ENCODE peak calls at places on chromosomes 1 and 21, in five cellular contexts. V is NT2/D1, M is IMR-90, D is endothelial cell of umbilical vein, R is astrocyte. U is an unnamed sample. For H3K4me1, the result is how much of the 10 kb centered on the place peaks cover.

GRCh38 chr1:33017175-33017574 is 19.5 kb downstream of the AK2 start:
- DNase-seq in R (no peak), V (no peak), D (no peak), M (no peak), U (no peak)

GRCh38 chr1:33082575-33083112 is 1.7 kb downstream of the AZIN2 start:
- DNase-seq in M (peak), V (no peak), R (no peak), D (no peak), U (no peak)

GRCh38 chr1:52002038-52002917 is 11.8 kb upstream of the RAB3B start:
- DNase-seq in D (peak), V (peak), M (peak), R (peak), U (peak)

GRCh38 chr1:114509596-114510234 is 1.3 kb downstream of the TRIM33 start:
- DNase-seq in D (no peak), V (no peak), R (peak), M (no peak), U (no peak)

GRCh38 chr1:152869808-152870419 is 8.2 kb upstream of the SMCP start:
- DNase-seq in M (peak), V (peak), R (peak), D (peak), U (peak)

GRCh38 chr1:3312894-3313578 is 141.4 kb upstream of the ARHGEF16 start:
- DNase-seq in M (peak), V (peak), R (peak), D (peak), U (peak)

GRCh38 chr1:94237291-94238226 is at the start of gene ARHGAP29:
- DNase-seq in M (peak), R (peak), D (peak), V (peak), U (peak)

GRCh38 chr1:153552335-153552734 is 3.3 kb upstream of the S100A3 start:
- DNase-seq in V (no peak), M (no peak), D (no peak), R (no peak), U (peak)

GRCh38 chr1:98181041-98181764 is 260.4 kb upstream of the DPYD start:
- DNase-seq in R (no peak), D (no peak), M (no peak), V (no peak), U (no peak)

GRCh38 chr1:191831572-191831971 is 326.7 kb upstream of the RGS18 start:
- DNase-seq in D (peak), R (no peak), V (peak), M (no peak), U (no peak)

GRCh38 chr1:89553195-89553584 is 28.6 kb downstream of the LRRC8B start:
- DNase-seq in D (no peak), V (no peak), M (no peak), R (no peak), U (no peak)

GRCh38 chr21:44010429-44010828 is 1.7 kb upstream of the TRAPPC10 start:
- DNase-seq in D (no peak), R (no peak), M (no peak), V (no peak), U (peak)

GRCh38 chr1:75172556-75172955 is 38.4 kb downstream of the LHX8 start:
- DNase-seq in V (no peak), M (no peak), D (no peak), R (no peak), U (no peak)

GRCh38 chr21:17775431-17776126 is 43.6 kb downstream of the C21orf91 start:
- DNase-seq in V (no peak), M (no peak), D (no peak), R (no peak), U (no peak)

GRCh38 chr1:172356620-172357019 is 63.9 kb upstream of the C1orf105 start:
- DNase-seq in M (peak), R (peak), V (no peak), D (peak), U (no peak)

GRCh38 chr1:59530119-59530518 is 233.2 kb downstream of the FGGY start:
- DNase-seq in R (no peak), V (no peak), M (no peak), D (no peak), U (no peak)

GRCh38 chr1:155893389-155894142 is 17.6 kb downstream of the RIT1 start:
- DNase-seq in M (peak), D (peak), V (no peak), R (peak), U (no peak)

GRCh38 chr1:5886541-5887435 is 105.4 kb downstream of the NPHP4 start:
- DNase-seq in R (no peak), V (no peak), D (no peak), M (no peak), U (no peak)

GRCh38 chr1:33273402-33273801 is 17.1 kb downstream of the ZNF362 start:
- DNase-seq in D (no peak), M (no peak), R (no peak), V (no peak), U (no peak)

GRCh38 chr1:24929091-24929875 is 793 bp downstream of the RUNX3 start:
- DNase-seq in V (no peak), M (no peak), D (no peak), R (no peak), U (peak)

GRCh38 chr1:160206421-160207117 is 1.4 kb downstream of the PEA15 start:
- DNase-seq in D (peak), R (peak), M (peak), V (peak), U (peak)

GRCh38 chr1:89799495-89799894 is 21.3 kb upstream of the LRRC8D start:
- DNase-seq in M (no peak), D (peak), V (no peak), R (peak), U (no peak)

GRCh38 chr21:45299026-45299863 is 11.6 kb upstream of the POFUT2 start:
- DNase-seq in M (no peak), D (no peak), V (no peak), R (no peak), U (peak)

GRCh38 chr1:11967028-11967547 is 13.2 kb upstream of the MFN2 start:
- DNase-seq in R (no peak), D (peak), V (peak), M (no peak), U (peak)

GRCh38 chr1:155004352-155005075 is 1.9 kb downstream of the ZBTB7B start:
- DNase-seq in R (no peak), M (no peak), D (no peak), V (no peak), U (no peak)

GRCh38 chr1:206476058-206476457 is 5.8 kb downstream of the IKBKE start:
- DNase-seq in R (no peak), D (no peak), M (no peak), V (no peak), U (no peak)

GRCh38 chr1:228034954-228035837 is 28.4 kb downstream of the WNT3A start:
- DNase-seq in V (no peak), R (no peak), D (no peak), M (no peak), U (no peak)

GRCh38 chr1:9352364-9353140 is 59.9 kb downstream of the SPSB1 start:
- DNase-seq in R (no peak), V (no peak), M (no peak), D (no peak), U (peak)

GRCh38 chr1:244239261-244239770 is 188.2 kb downstream of the ZBTB18 start:
- DNase-seq in R (no peak), V (no peak), M (peak), D (peak), U (peak)

GRCh38 chr1:109796484-109797305 is 33.0 kb upstream of the EPS8L3 start:
- DNase-seq in D (no peak), V (no peak), M (peak), R (no peak), U (peak)

GRCh38 chr21:45991606-45992301 is 10.2 kb downstream of the COL6A1 start:
- DNase-seq in M (no peak), V (no peak), R (no peak), D (no peak), U (peak)

GRCh38 chr1:193558491-193559028 is 372.1 kb upstream of the B3GALT2 start:
- DNase-seq in D (peak), V (no peak), R (peak), M (peak), U (no peak)

GRCh38 chr1:170586321-170586855 is 54.4 kb downstream of the GORAB start:
- DNase-seq in M (no peak), V (no peak), R (peak), D (no peak), U (no peak)

GRCh38 chr1:110511436-110511835 is 7.5 kb downstream of the KCNA10 start:
- DNase-seq in R (no peak), M (no peak), D (no peak), V (no peak), U (no peak)

GRCh38 chr1:203867816-203868215 is 6.4 kb downstream of the SNRPE start:
- DNase-seq in M (no peak), R (peak), D (no peak), V (no peak), U (no peak)

GRCh38 chr1:203871114-203871875 is 9.9 kb downstream of the SNRPE start:
- DNase-seq in D (peak), V (peak), R (peak), M (peak), U (peak)

GRCh38 chr1:203870256-203870655 is 8.9 kb downstream of the SNRPE start:
- DNase-seq in R (peak), V (no peak), D (no peak), M (peak), U (no peak)

GRCh38 chr1:203878422-203878821 is 17.0 kb downstream of the SNRPE start:
- DNase-seq in V (no peak), M (no peak), R (no peak), D (no peak), U (no peak)

DNA sequence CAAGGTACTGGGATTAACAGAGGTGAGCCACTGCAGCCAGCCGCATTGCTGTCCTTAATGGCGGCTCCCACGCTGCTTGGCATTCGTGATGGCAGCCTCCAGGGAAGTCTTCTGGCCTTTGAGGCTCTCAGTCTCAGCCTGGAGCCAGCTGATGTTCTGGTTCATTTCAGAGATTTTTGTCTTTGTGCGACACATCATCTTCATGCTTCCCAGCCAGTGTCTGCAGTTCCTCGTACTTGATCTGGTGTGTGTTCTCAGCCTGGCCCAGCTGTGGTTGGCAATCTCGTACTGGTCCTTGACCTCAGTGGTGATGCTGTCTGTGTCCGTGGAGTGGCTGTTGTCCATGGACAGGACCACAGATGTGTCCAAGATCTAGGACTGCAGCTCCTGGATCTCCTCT is 11.7 kb downstream of the SNRPE start:
- DNase-seq in D (no peak), M (no peak), R (no peak), V (no peak), U (no peak)
- H3K4me1 ChIP-seq in D (under half), M (under half), R (under half), V (under half), U (under half)

GRCh38 chr1:19664453-19665043 is at the start of gene HTR6:
- DNase-seq in D (no peak), V (no peak), M (no peak), R (no peak), U (no peak)
- H3K4me3 ChIP-seq in D (no peak), V (peak), M (no peak), R (no peak), U (no peak)

GRCh38 chr1:190474010-190474409 is 3.7 kb downstream of the BRINP3 start:
- DNase-seq in R (no peak), V (no peak), D (no peak), M (no peak), U (no peak)
- H3K9ac ChIP-seq in R (no peak), V (no peak), D (no peak), M (no peak), U (no peak)

GRCh38 chr1:19367584-19368041 is 55.5 kb downstream of the SLC66A1 start:
- DNase-seq in V (no peak), D (peak), R (no peak), M (no peak), U (no peak)

GRCh38 chr1:19366599-19367315 is 54.6 kb downstream of the SLC66A1 start:
- DNase-seq in V (no peak), M (no peak), R (no peak), D (no peak), U (no peak)

GRCh38 chr1:19369396-19370090 is 57.4 kb downstream of the SLC66A1 start:
- DNase-seq in V (no peak), D (no peak), M (no peak), R (no peak), U (no peak)

GRCh38 chr1:19368964-19369363 is 56.8 kb downstream of the SLC66A1 start:
- DNase-seq in R (no peak), V (no peak), D (no peak), M (no peak), U (no peak)

DNA sequence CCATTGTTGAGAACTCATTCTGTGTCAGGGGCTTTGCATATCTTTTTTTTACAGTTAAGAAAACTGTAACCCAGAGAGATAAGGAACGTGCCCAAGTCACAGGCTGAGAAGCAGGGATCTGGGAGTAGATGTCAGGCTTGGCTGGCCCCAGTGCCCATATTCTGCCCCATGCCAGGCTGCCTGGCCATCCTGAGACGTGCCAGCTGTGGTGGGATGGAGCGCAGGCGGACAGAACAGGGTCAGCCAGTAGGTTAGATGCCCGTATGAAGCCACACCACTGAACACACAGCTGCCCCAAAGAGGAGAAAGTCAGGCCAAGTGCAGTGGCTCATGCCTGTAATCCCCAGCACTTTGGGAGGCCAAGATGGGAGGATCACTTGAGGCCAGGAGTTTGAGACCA is 55.9 kb downstream of the SLC66A1 start:
- DNase-seq in D (no peak), V (no peak), R (no peak), M (no peak), U (no peak)
- H3K4me1 ChIP-seq in D (under half), V (under half), R (under half), M (under half), U (under half)

GRCh38 chr1:99663501-99663900 is 17.6 kb downstream of the PALMD start:
- DNase-seq in D (no peak), R (no peak), M (no peak), V (no peak), U (no peak)
- H3K4me3 ChIP-seq in D (no peak), R (no peak), M (no peak), V (no peak), U (no peak)

DNA sequence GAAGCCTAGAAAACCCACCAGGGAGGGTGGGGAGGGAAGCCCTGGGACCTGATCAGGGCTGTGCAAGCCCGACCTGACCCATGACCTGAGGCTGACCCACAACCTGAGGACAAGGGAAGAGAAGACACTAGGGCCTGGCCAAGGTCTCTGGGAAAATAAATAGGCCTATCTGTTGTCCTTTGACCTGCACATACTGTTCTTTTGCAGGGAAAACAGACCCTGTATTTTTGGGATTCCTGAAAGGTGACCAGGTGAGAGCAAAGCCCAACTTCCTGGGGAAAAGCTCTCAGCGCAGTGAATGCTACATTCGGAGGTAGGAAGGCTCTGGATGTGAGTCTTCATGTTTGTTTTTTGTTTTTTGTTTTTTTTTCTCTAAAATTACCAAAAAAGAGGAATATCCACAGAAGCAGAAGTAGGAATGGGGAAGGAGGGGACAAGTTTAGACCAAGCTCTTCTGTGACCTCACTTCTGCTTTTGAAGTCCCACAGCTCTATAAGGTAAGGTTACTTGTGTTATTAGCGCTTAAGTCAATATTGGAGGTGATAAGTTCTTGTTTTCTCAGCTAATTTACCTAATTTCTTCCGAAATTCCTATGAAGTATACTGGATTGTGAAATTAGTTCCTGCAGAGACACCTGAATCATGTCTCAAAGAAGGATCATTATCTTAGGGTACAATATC is 26.2 kb upstream of the LYST start:
- DNase-seq in D (no peak), V (no peak), R (no peak), M (no peak), U (peak)
- H3K9ac ChIP-seq in D (no peak), V (no peak), R (no peak), M (no peak), U (no peak)

GRCh38 chr21:15006594-15007230 is 58.1 kb downstream of the NRIP1 start:
- DNase-seq in V (no peak), D (no peak), R (no peak), M (no peak), U (no peak)

GRCh38 chr21:15004721-15005370 is 60.0 kb downstream of the NRIP1 start:
- DNase-seq in D (no peak), V (no peak), R (peak), M (peak), U (no peak)

GRCh38 chr21:15007716-15008296 is 57.0 kb downstream of the NRIP1 start:
- DNase-seq in M (no peak), V (no peak), R (no peak), D (no peak), U (no peak)

GRCh38 chr21:15003463-15004135 is 61.2 kb downstream of the NRIP1 start:
- DNase-seq in M (no peak), R (no peak), D (no peak), V (no peak), U (peak)

GRCh38 chr21:15005391-15005790 is 59.4 kb downstream of the NRIP1 start:
- DNase-seq in V (peak), M (peak), R (no peak), D (peak), U (peak)
- H3K4me1 ChIP-seq in V (under half), M (under half), R (half or more), D (under half), U (under half)

GRCh38 chr1:226128487-226129075 is 58.0 kb downstream of the ACBD3 start:
- DNase-seq in D (no peak), M (peak), R (peak), V (no peak), U (peak)

GRCh38 chr1:226125097-226125630 is 61.4 kb downstream of the ACBD3 start:
- DNase-seq in R (peak), M (peak), D (peak), V (peak), U (peak)

GRCh38 chr1:226125831-226126230 is 60.7 kb downstream of the ACBD3 start:
- DNase-seq in R (no peak), D (no peak), V (no peak), M (no peak), U (peak)

GRCh38 chr1:226129230-226129629 is 57.3 kb downstream of the ACBD3 start:
- DNase-seq in R (no peak), M (no peak), D (no peak), V (no peak), U (peak)

DNA sequence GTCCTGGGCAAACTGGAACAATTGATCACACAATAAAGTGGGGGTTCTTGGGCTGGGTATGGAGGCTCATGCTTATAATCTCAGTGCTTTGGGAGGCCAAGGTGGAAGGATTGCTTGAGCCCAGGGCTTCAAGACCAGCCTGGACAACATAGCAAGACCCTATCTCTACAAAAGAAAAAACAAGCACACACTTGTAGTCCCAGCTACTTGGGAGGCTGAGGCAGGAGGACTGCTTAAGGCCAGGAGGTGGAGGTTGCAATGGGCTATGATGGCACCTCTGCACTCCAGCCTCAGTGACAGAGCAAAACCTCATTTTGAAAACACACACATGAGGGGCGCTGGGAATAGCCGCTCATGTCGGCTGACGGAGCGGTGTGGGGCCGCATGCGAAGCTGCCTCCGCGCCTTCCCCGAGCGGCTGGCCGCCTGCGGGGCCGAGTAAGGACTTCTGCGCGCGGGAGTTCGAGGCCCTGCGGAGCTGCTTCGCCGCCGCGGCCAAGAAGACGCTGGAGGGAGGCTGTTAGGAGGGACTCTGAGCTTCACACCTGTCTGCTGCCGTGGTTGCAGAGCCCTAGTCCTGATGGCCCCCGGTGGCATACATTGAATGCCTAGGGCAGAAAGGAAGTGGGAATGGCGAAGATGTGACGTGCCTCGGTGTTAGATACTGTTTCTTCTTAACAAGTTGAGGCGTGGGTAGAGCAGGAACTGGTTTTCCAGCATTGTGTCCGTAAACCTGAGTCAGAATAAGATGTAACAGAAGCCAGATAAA is 59.5 kb downstream of the ACBD3 start:
- DNase-seq in M (no peak), R (no peak), V (no peak), D (no peak), U (peak)
- H3K4me3 ChIP-seq in M (no peak), R (no peak), V (no peak), D (no peak), U (peak)

GRCh38 chr1:167927075-167927754 is 9.3 kb upstream of the DCAF6 start:
- DNase-seq in R (no peak), V (no peak), D (no peak), M (no peak), U (no peak)

GRCh38 chr1:167924553-167925223 is 10.8 kb upstream of the ADCY10 start:
- DNase-seq in M (no peak), D (no peak), R (no peak), V (no peak), U (no peak)

GRCh38 chr1:167928457-167928852 is 8.0 kb upstream of the DCAF6 start:
- DNase-seq in V (no peak), M (no peak), R (no peak), D (no peak), U (no peak)

GRCh38 chr1:167924102-167924501 is 10.2 kb upstream of the ADCY10 start:
- DNase-seq in D (no peak), M (no peak), V (no peak), R (no peak), U (no peak)

GRCh38 chr1:167926486-167926997 is 9.9 kb upstream of the DCAF6 start:
- DNase-seq in M (no peak), V (no peak), D (no peak), R (no peak), U (no peak)
- H3K9ac ChIP-seq in M (no peak), V (no peak), D (no peak), R (no peak), U (no peak)

U was measured in endodermal cell.